ENCODE peak calls at places on chromosomes 11 and 22, in nine cellular contexts. H is activated gamma-delta T cell treated with anti-CD3 and anti-CD28 coated beads, Interleukin-2, amount 50 U/mL, for 16 hours; B is left ventricle myocardium inferior; N is activated B cell treated with CpG ODN at 0.5 μM for 24 hours; U is frontal cortex; L is activated CD4-positive, CD25-positive, alpha-beta regulatory T cell treated with anti-CD3 and anti-CD28 coated beads, Interleukin-2, amount 50 U/mL, for 16 hours; Q is MCF 10A; O is stimulated activated CD4-positive, alpha-beta T cell treated with anti-CD3 and anti-CD28 coated beads, TNF-alpha, amount 100 ng/mL, for 1 hour; I is PC-9. M is an unnamed sample.

GRCh38 chr11:66915046-66915832 is 42.9 kb downstream of the PC start:
- DNase-seq in U (no peak), H (no peak), I (no peak), N (no peak), Q (no peak), O (no peak), B (no peak), L (no peak), M (no peak)

GRCh38 chr11:45651156-45651555 is 14.3 kb downstream of the CHST1 start:
- DNase-seq in U (no peak), N (no peak), O (no peak), L (no peak), H (no peak), Q (no peak), I (no peak), B (no peak), M (no peak)

GRCh38 chr11:108734956-108735559 is 70.2 kb downstream of the DDX10 start:
- DNase-seq in Q (peak; percentile 38), L (no peak), B (no peak), H (no peak), N (no peak), O (no peak), U (no peak), I (no peak), M (no peak)

GRCh38 chr11:36775157-36775556 is 177.1 kb upstream of the RAG2 start:
- DNase-seq in L (no peak), B (no peak), Q (peak; percentile 30), I (no peak), N (no peak), U (no peak), O (no peak), H (no peak), M (peak; percentile 5)

GRCh38 chr11:34274712-34275398 is 83.0 kb downstream of the ABTB2 start:
- DNase-seq in I (peak; percentile 99), N (no peak), L (no peak), H (no peak), O (no peak), U (peak; percentile 69), B (peak; percentile 83), Q (peak; percentile 99), M (peak; percentile 96)

GRCh38 chr11:119284344-119285157 is 32.4 kb downstream of the MCAM start:
- DNase-seq in U (peak; percentile 33), N (no peak), B (no peak), H (no peak), O (no peak), I (no peak), L (no peak), Q (peak; percentile 57), M (peak; percentile 43)

GRCh38 chr22:43187171-43188099 is 501 bp upstream of the TTLL12 start:
- DNase-seq in B (peak; percentile 96), I (peak; percentile 98), U (peak; percentile 96), N (peak; percentile 97), Q (peak; percentile 93), H (peak; percentile 96), O (peak; percentile 94), L (peak; percentile 92), M (peak; percentile 82)

GRCh38 chr11:1943576-1943975 is 3.6 kb upstream of the MRPL23 start:
- DNase-seq in I (no peak), Q (no peak), B (no peak), U (no peak), L (no peak), H (no peak), O (no peak), N (peak; percentile 12), M (no peak)

GRCh38 chr11:14645247-14645912 is 1.8 kb downstream of the PDE3B start:
- DNase-seq in Q (no peak), L (no peak), O (no peak), I (no peak), H (no peak), U (peak; percentile 31), B (no peak), N (no peak), M (no peak)

GRCh38 chr11:20048246-20048645 is 112.0 kb downstream of the DBX1 start:
- DNase-seq in I (no peak), Q (no peak), O (no peak), N (no peak), L (no peak), B (no peak), H (no peak), U (no peak), M (peak; percentile 35)

GRCh38 chr11:96197221-96197620 is 145.8 kb downstream of the MAML2 start:
- DNase-seq in L (no peak), Q (no peak), I (no peak), B (no peak), H (no peak), O (no peak), U (no peak), N (no peak), M (no peak)

GRCh38 chr11:102171101-102171500 is 60.9 kb downstream of the YAP1 start:
- DNase-seq in I (no peak), B (no peak), H (no peak), Q (peak; percentile 64), N (no peak), L (no peak), O (no peak), U (no peak), M (peak; percentile 43)

GRCh38 chr22:42964994-42965699 is 49.8 kb downstream of the PACSIN2 start:
- DNase-seq in Q (peak; percentile 52), B (no peak), N (no peak), H (no peak), O (no peak), U (no peak), L (no peak), I (peak; percentile 42), M (no peak)

GRCh38 chr11:10478066-10478465 is 23.0 kb downstream of the AMPD3 start:
- DNase-seq in O (no peak), L (no peak), N (no peak), I (no peak), U (no peak), B (no peak), H (no peak), Q (no peak), M (no peak)

GRCh38 chr11:8671651-8672062 is 10.8 kb downstream of the TRIM66 start:
- DNase-seq in B (no peak), N (no peak), Q (peak; percentile 74), H (no peak), U (no peak), I (no peak), O (no peak), L (no peak), M (no peak)

GRCh38 chr11:134229131-134229790 is 4.8 kb downstream of the VPS26B start:
- DNase-seq in N (no peak), I (no peak), Q (no peak), O (no peak), B (no peak), U (no peak), L (no peak), H (no peak), M (peak; percentile 30)

GRCh38 chr22:48752451-48753380 is 1075.0 kb downstream of the BRD1 start:
- DNase-seq in Q (no peak), H (no peak), U (no peak), O (no peak), B (no peak), I (no peak), N (no peak), L (no peak), M (no peak)

M was measured in HFFc6.